ENCODE peak calls at places on chromosomes 6 and 20, in nine cellular contexts. H is cardiac muscle cell, D is astrocyte of the spinal cord, R is K562, N is foreskin fibroblast, Z is tibial nerve, U is GM12865, W is heart left ventricle, V is colonic mucosa. M is an unnamed sample.

GRCh38 chr20:52783769-52784168 is 188.4 kb upstream of the TSHZ2 start:
- DNase-seq in H (peak; percentile 27), D (no peak), R (peak; percentile 28), N (no peak), Z (no peak), U (peak; percentile 16), W (no peak), V (peak; percentile 20), M (no peak)

GRCh38 chr6:27772261-27773001 is 139.8 kb downstream of the OR2B2 start:
- DNase-seq in H (peak; percentile 92), D (peak; percentile 87), R (peak; percentile 83), N (peak; percentile 91), Z (peak; percentile 77), U (peak; percentile 93), W (peak; percentile 83), V (peak; percentile 91), M (peak; percentile 92)

GRCh38 chr20:39282619-39283092 is 320.5 kb downstream of the DHX35 start:
- DNase-seq in H (no peak), D (no peak), R (no peak), N (no peak), Z (no peak), U (no peak), W (no peak), V (no peak), M (no peak)

GRCh38 chr6:156167289-156168076 is 609.7 kb upstream of the ARID1B start:
- DNase-seq in H (peak; percentile 37), D (peak; percentile 22), R (no peak), N (peak; percentile 6), Z (peak; percentile 25), U (no peak), W (peak; percentile 27), V (no peak), M (no peak)

GRCh38 chr20:14337400-14338171 is at the start of gene FLRT3:
- DNase-seq in H (peak; percentile 93), D (peak; percentile 97), R (no peak), N (peak; percentile 97), Z (peak; percentile 74), U (peak; percentile 90), W (peak; percentile 66), V (peak; percentile 81), M (peak; percentile 74)

GRCh38 chr6:6626227-6626626 is 37.7 kb downstream of the LY86 start:
- DNase-seq in H (no peak), D (no peak), R (no peak), N (no peak), Z (no peak), U (no peak), W (no peak), V (no peak), M (no peak)

GRCh38 chr20:21052241-21052640 is 53.9 kb downstream of the LINC00237 start:
- DNase-seq in H (no peak), D (no peak), R (no peak), N (no peak), Z (no peak), U (no peak), W (no peak), V (no peak), M (no peak)

GRCh38 chr6:45231660-45232059 is 96.5 kb upstream of the RUNX2 start:
- DNase-seq in H (no peak), D (no peak), R (no peak), N (no peak), Z (no peak), U (no peak), W (no peak), V (no peak), M (no peak)

GRCh38 chr20:39117486-39117885 is 155.3 kb downstream of the DHX35 start:
- DNase-seq in H (peak; percentile 45), D (peak; percentile 15), R (no peak), N (peak; percentile 46), Z (no peak), U (no peak), W (no peak), V (no peak), M (peak; percentile 32)

GRCh38 chr20:17518339-17519052 is 12.7 kb downstream of the BFSP1 start:
- DNase-seq in H (no peak), D (no peak), R (peak; percentile 74), N (no peak), Z (peak; percentile 43), U (no peak), W (peak; percentile 45), V (no peak), M (no peak)

GRCh38 chr6:151905854-151906253 is 98.4 kb downstream of the ESR1 start:
- DNase-seq in H (no peak), D (no peak), R (no peak), N (no peak), Z (no peak), U (no peak), W (no peak), V (no peak), M (no peak)

GRCh38 chr6:24197892-24198291 is 71.9 kb downstream of the NRSN1 start:
- DNase-seq in H (no peak), D (no peak), R (no peak), N (no peak), Z (no peak), U (no peak), W (no peak), V (no peak), M (no peak)

GRCh38 chr6:2111162-2111677 is 134.2 kb downstream of the GMDS start:
- DNase-seq in H (peak; percentile 82), D (peak; percentile 81), R (no peak), N (peak; percentile 49), Z (no peak), U (peak; percentile 51), W (no peak), V (no peak), M (no peak)

GRCh38 chr6:132716238-132716637 is 2.4 kb upstream of the VNN1 start:
- DNase-seq in H (no peak), D (no peak), R (no peak), N (no peak), Z (no peak), U (no peak), W (no peak), V (no peak), M (no peak)

DNA sequence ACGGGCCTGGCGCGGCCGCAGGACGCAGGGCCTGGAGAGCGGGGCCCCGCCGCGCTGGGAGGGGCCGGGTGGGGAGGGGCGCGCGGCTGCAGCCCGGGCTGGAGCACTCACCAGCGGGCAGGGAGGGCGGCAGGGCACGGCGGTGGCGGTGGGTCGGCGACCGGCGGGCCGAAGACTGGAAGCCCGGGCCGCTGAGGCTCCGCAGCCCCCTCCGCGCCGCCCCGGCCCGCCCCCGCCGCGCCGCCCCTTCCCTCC is at the start of gene GATA5:
- DNase-seq in H (no peak), D (no peak), R (no peak), N (no peak), Z (no peak), U (no peak), W (no peak), V (no peak), M (no peak)
- H3K4me3 ChIP-seq in H (peak within 1 kb of the TSS; percentile 63), D (no peak within 1 kb of the TSS), R (peak within 1 kb of the TSS; percentile 38), N (no peak within 1 kb of the TSS), Z (peak within 1 kb of the TSS; percentile 7), U (no peak within 1 kb of the TSS), W (peak within 1 kb of the TSS; percentile 39), V (no peak within 1 kb of the TSS), M (no peak within 1 kb of the TSS)

GRCh38 chr6:88422831-88423230 is 256.7 kb upstream of the CNR1 start:
- DNase-seq in H (no peak), D (no peak), R (no peak), N (peak; percentile 19), Z (no peak), U (no peak), W (no peak), V (no peak), M (no peak)
- TF ChIP-seq CTCF in H (no peak), D (peak; percentile 18), R (peak; percentile 38), N (peak; percentile 15), Z (no peak), U (no peak), W (no peak), V (no peak), M (peak; percentile 5)

GRCh38 chr20:19978511-19979210 is 38.5 kb upstream of the NAA20 start:
- DNase-seq in H (no peak), D (no peak), R (no peak), N (no peak), Z (no peak), U (no peak), W (peak; percentile 66), V (no peak), M (no peak)

GRCh38 chr20:19975901-19976300 is 41.3 kb upstream of the NAA20 start:
- DNase-seq in H (peak; percentile 30), D (peak; percentile 37), R (no peak), N (peak; percentile 15), Z (no peak), U (no peak), W (peak; percentile 33), V (no peak), M (no peak)

GRCh38 chr20:19975436-19975799 is 41.7 kb upstream of the NAA20 start:
- DNase-seq in H (peak; percentile 52), D (peak; percentile 56), R (no peak), N (no peak), Z (no peak), U (no peak), W (peak; percentile 52), V (no peak), M (no peak)

GRCh38 chr20:19977373-19977770 is 39.8 kb upstream of the NAA20 start:
- DNase-seq in H (no peak), D (no peak), R (no peak), N (no peak), Z (no peak), U (no peak), W (no peak), V (no peak), M (no peak)

GRCh38 chr20:19976595-19977372 is 40.4 kb upstream of the NAA20 start:
- DNase-seq in H (peak; percentile 79), D (peak; percentile 92), R (no peak), N (peak; percentile 73), Z (peak; percentile 46), U (no peak), W (peak; percentile 77), V (no peak), M (no peak)
- H3K4me3 ChIP-seq in H (no peak overlapping the region), D (peak overlapping the region; percentile 86), R (no peak overlapping the region), N (peak overlapping the region; percentile 68), Z (peak overlapping the region; percentile 43), U (no peak overlapping the region), W (peak overlapping the region; percentile 42), V (peak overlapping the region; percentile 19), M (no peak overlapping the region)

GRCh38 chr20:35172434-35172806 is 548 bp downstream of the PROCR start:
- DNase-seq in H (no peak), D (no peak), R (no peak), N (no peak), Z (no peak), U (no peak), W (no peak), V (no peak), M (no peak)

GRCh38 chr20:35171753-35172433 is at the start of gene PROCR:
- DNase-seq in H (peak; percentile 95), D (peak; percentile 91), R (peak; percentile 69), N (peak; percentile 98), Z (peak; percentile 89), U (no peak), W (peak; percentile 91), V (peak; percentile 92), M (peak; percentile 65)

GRCh38 chr20:35174458-35175216 is 2.8 kb downstream of the PROCR start:
- DNase-seq in H (no peak), D (no peak), R (peak; percentile 96), N (no peak), Z (no peak), U (no peak), W (no peak), V (peak; percentile 74), M (no peak)

GRCh38 chr20:35171438-35171752 is 477 bp upstream of the PROCR start:
- DNase-seq in H (no peak), D (no peak), R (no peak), N (no peak), Z (no peak), U (no peak), W (no peak), V (no peak), M (no peak)

GRCh38 chr20:35173576-35174192 is 1.8 kb downstream of the PROCR start:
- DNase-seq in H (no peak), D (no peak), R (no peak), N (no peak), Z (no peak), U (no peak), W (no peak), V (no peak), M (no peak)
- TF ChIP-seq CTCF in H (no peak), D (no peak), R (no peak), N (no peak), Z (no peak), U (no peak), W (no peak), V (no peak), M (no peak)

M was measured in LNCaP clone FGC.